ENCODE peak calls at places on chromosome 13, in seven cellular contexts. L, H, Z, I, O, Y and G are unnamed samples.

GRCh38 chr13:30396434-30397075 is 25.7 kb upstream of the UBE2L5 start:
- DNase-seq in L (no peak), H (no peak), Z (no peak), I (no peak), O (no peak), Y (no peak), G (peak)

GRCh38 chr13:30805603-30806011 is 70.3 kb downstream of the ALOX5AP start:
- DNase-seq in L (no peak), H (peak), Z (no peak), I (no peak), O (no peak), Y (no peak), G (peak)

GRCh38 chr13:112183544-112184145 is 116.7 kb downstream of the SOX1 start:
- DNase-seq in L (no peak), H (peak), Z (no peak), I (no peak), O (no peak), Y (no peak), G (no peak)

GRCh38 chr13:20073775-20074174 is 87.1 kb downstream of the GJA3 start:
- DNase-seq in L (no peak), H (no peak), Z (no peak), I (no peak), O (peak), Y (no peak), G (no peak)

GRCh38 chr13:95477187-95477586 is 75.3 kb upstream of the CLDN10 start:
- DNase-seq in L (no peak), H (no peak), Z (no peak), I (no peak), O (no peak), Y (no peak), G (no peak)

GRCh38 chr13:20525144-20525600 is 485 bp downstream of the CRYL1 start:
- DNase-seq in L (peak), H (peak), Z (peak), I (no peak), O (no peak), Y (peak), G (peak)

GRCh38 chr13:30165791-30166190 is 141.6 kb downstream of the KATNAL1 start:
- DNase-seq in L (no peak), H (no peak), Z (no peak), I (no peak), O (no peak), Y (no peak), G (no peak)

GRCh38 chr13:42396501-42396900 is 124.5 kb downstream of the AKAP11 start:
- DNase-seq in L (no peak), H (no peak), Z (peak), I (no peak), O (no peak), Y (no peak), G (no peak)

GRCh38 chr13:44211286-44211685 is 162.3 kb upstream of the SERP2 start:
- DNase-seq in L (no peak), H (no peak), Z (no peak), I (no peak), O (no peak), Y (no peak), G (no peak)

GRCh38 chr13:27650312-27650711 is 28.6 kb downstream of the POLR1D start:
- DNase-seq in L (no peak), H (no peak), Z (no peak), I (no peak), O (no peak), Y (no peak), G (no peak)

GRCh38 chr13:94703271-94703670 is 9.1 kb downstream of the SOX21 start:
- DNase-seq in L (no peak), H (peak), Z (no peak), I (no peak), O (no peak), Y (no peak), G (no peak)

GRCh38 chr13:28056970-28057712 is 43.2 kb downstream of the FLT3 start:
- DNase-seq in L (no peak), H (no peak), Z (no peak), I (no peak), O (no peak), Y (no peak), G (no peak)

GRCh38 chr13:79989251-79989661 is 351.7 kb downstream of the SPRY2 start:
- DNase-seq in L (no peak), H (no peak), Z (no peak), I (no peak), O (no peak), Y (no peak), G (peak)

GRCh38 chr13:24224232-24224680 is 63.7 kb downstream of the SPATA13 start:
- DNase-seq in L (no peak), H (no peak), Z (no peak), I (no peak), O (no peak), Y (no peak), G (no peak)

GRCh38 chr13:44303681-44304432 is 69.8 kb upstream of the SERP2 start:
- DNase-seq in L (no peak), H (no peak), Z (no peak), I (no peak), O (no peak), Y (no peak), G (no peak)

GRCh38 chr13:29125934-29126424 is 305.8 kb downstream of the MTUS2 start:
- DNase-seq in L (no peak), H (no peak), Z (no peak), I (no peak), O (no peak), Y (no peak), G (no peak)

GRCh38 chr13:46085737-46086136 is 19.1 kb downstream of the CPB2 start:
- DNase-seq in L (no peak), H (no peak), Z (no peak), I (no peak), O (no peak), Y (no peak), G (no peak)

GRCh38 chr13:98492335-98493034 is 84.4 kb downstream of the STK24 start:
- DNase-seq in L (no peak), H (no peak), Z (no peak), I (no peak), O (no peak), Y (no peak), G (no peak)

GRCh38 chr13:67230774-67231480 is 791 bp upstream of the PCDH9 start:
- DNase-seq in L (peak), H (peak), Z (peak), I (no peak), O (peak), Y (peak), G (peak)

GRCh38 chr13:45108716-45109706 is 11.3 kb upstream of the GTF2F2 start:
- DNase-seq in L (no peak), H (no peak), Z (no peak), I (no peak), O (no peak), Y (no peak), G (no peak)

GRCh38 chr13:99303863-99304521 is 3.2 kb downstream of the GPR183 start:
- DNase-seq in L (no peak), H (no peak), Z (no peak), I (no peak), O (no peak), Y (no peak), G (no peak)

GRCh38 chr13:29845440-29846056 is 4.9 kb downstream of the UBL3 start:
- DNase-seq in L (no peak), H (no peak), Z (no peak), I (no peak), O (peak), Y (peak), G (no peak)

GRCh38 chr13:105446197-105446596 is 1089.3 kb downstream of the EFNB2 start:
- DNase-seq in L (no peak), H (no peak), Z (no peak), I (no peak), O (no peak), Y (no peak), G (no peak)

GRCh38 chr13:19644947-19645439 is 11.5 kb downstream of the MPHOSPH8 start:
- DNase-seq in L (no peak), H (peak), Z (no peak), I (no peak), O (no peak), Y (no peak), G (no peak)

GRCh38 chr13:91017031-91017668 is 330.3 kb upstream of the MIR17HG start:
- DNase-seq in L (peak), H (peak), Z (peak), I (no peak), O (peak), Y (peak), G (peak)

GRCh38 chr13:47168086-47168485 is 271.2 kb upstream of the HTR2A start:
- DNase-seq in L (no peak), H (no peak), Z (no peak), I (no peak), O (no peak), Y (no peak), G (no peak)

GRCh38 chr13:77492982-77493381 is 42.5 kb upstream of the SCEL start:
- DNase-seq in L (peak), H (no peak), Z (no peak), I (no peak), O (peak), Y (peak), G (peak)

GRCh38 chr13:48235100-48235813 is 2.3 kb downstream of the ITM2B start:
- DNase-seq in L (peak), H (peak), Z (no peak), I (no peak), O (peak), Y (peak), G (peak)

GRCh38 chr13:75368167-75368566 is 113.8 kb downstream of the TBC1D4 start:
- DNase-seq in L (no peak), H (no peak), Z (no peak), I (no peak), O (no peak), Y (no peak), G (no peak)

GRCh38 chr13:98450495-98451167 is 126.3 kb downstream of the STK24 start:
- DNase-seq in L (no peak), H (no peak), Z (no peak), I (no peak), O (peak), Y (no peak), G (no peak)

GRCh38 chr13:39734952-39735351 is 79.5 kb downstream of the COG6 start:
- DNase-seq in L (no peak), H (no peak), Z (no peak), I (no peak), O (no peak), Y (no peak), G (no peak)

GRCh38 chr13:106513025-106513424 is 22.4 kb downstream of the EFNB2 start:
- DNase-seq in L (no peak), H (no peak), Z (no peak), I (no peak), O (no peak), Y (no peak), G (no peak)

GRCh38 chr13:25927966-25928365 is 123.8 kb downstream of the SHISA2 start:
- DNase-seq in L (no peak), H (peak), Z (no peak), I (no peak), O (no peak), Y (peak), G (no peak)

GRCh38 chr13:51995677-51996551 is 15.3 kb downstream of the ATP7B start:
- DNase-seq in L (peak), H (no peak), Z (no peak), I (no peak), O (no peak), Y (peak), G (no peak)

GRCh38 chr13:94065741-94066140 is 413.7 kb downstream of the DCT start:
- DNase-seq in L (no peak), H (no peak), Z (no peak), I (no peak), O (no peak), Y (no peak), G (no peak)

GRCh38 chr13:100138859-100139491 is 50.1 kb downstream of the PCCA start:
- DNase-seq in L (no peak), H (no peak), Z (no peak), I (no peak), O (no peak), Y (no peak), G (no peak)

GRCh38 chr13:35475131-35475959 is 1.1 kb downstream of the MAB21L1 start:
- DNase-seq in L (peak), H (peak), Z (no peak), I (no peak), O (no peak), Y (no peak), G (peak)

GRCh38 chr13:98528663-98529064 is 48.2 kb downstream of the STK24 start:
- DNase-seq in L (no peak), H (no peak), Z (no peak), I (no peak), O (no peak), Y (no peak), G (no peak)

GRCh38 chr13:46307554-46307953 is 79.5 kb downstream of the RUBCNL start:
- DNase-seq in L (no peak), H (no peak), Z (no peak), I (no peak), O (no peak), Y (no peak), G (no peak)

GRCh38 chr13:74191036-74191809 is 57.0 kb upstream of the KLF12 start:
- DNase-seq in L (no peak), H (no peak), Z (no peak), I (no peak), O (no peak), Y (peak), G (no peak)